ENCODE peak calls at places on chromosomes 6 and 20, in seven cellular contexts. A, T, E, Y, H, B and D are unnamed samples.

GRCh38 chr6:127457444-127458064 is 1.6 kb downstream of the KIAA0408 start:
- DNase-seq in Y (peak; percentile 85), H (no peak), T (no peak), A (no peak), E (no peak), B (no peak), D (no peak)

GRCh38 chr6:144722925-144723324 is 437.8 kb downstream of the UTRN start:
- DNase-seq in Y (no peak), B (no peak), E (no peak), A (no peak), H (no peak), T (no peak), D (no peak)

GRCh38 chr6:28537509-28538140 is 11.9 kb downstream of the GPX5 start:
- DNase-seq in T (no peak), E (no peak), B (no peak), A (peak; percentile 30), Y (peak; percentile 31), H (no peak), D (no peak)

GRCh38 chr6:84575264-84575663 is 189.1 kb downstream of the TBX18 start:
- DNase-seq in A (peak; percentile 38), T (no peak), E (no peak), H (no peak), Y (peak; percentile 81), B (no peak), D (no peak)

GRCh38 chr6:17179246-17180073 is 77.6 kb downstream of the STMND1 start:
- DNase-seq in A (peak; percentile 55), Y (peak; percentile 67), B (no peak), H (no peak), T (no peak), E (no peak), D (no peak)

GRCh38 chr20:51014797-51015722 is 7.8 kb downstream of the KCNG1 start:
- DNase-seq in H (no peak), A (peak; percentile 55), E (no peak), Y (peak; percentile 49), B (no peak), T (no peak), D (no peak)

GRCh38 chr6:85362652-85363310 is 87.1 kb upstream of the NT5E start:
- DNase-seq in H (no peak), A (no peak), E (no peak), T (no peak), B (no peak), Y (peak; percentile 66), D (no peak)

GRCh38 chr6:41709375-41709774 is 26.0 kb downstream of the TFEB start:
- DNase-seq in H (no peak), E (no peak), A (no peak), T (no peak), B (no peak), Y (no peak), D (no peak)

GRCh38 chr6:116616757-116617093 is 446 bp downstream of the RSPH4A start:
- DNase-seq in A (no peak), Y (peak; percentile 6), T (no peak), B (no peak), H (no peak), E (peak; percentile 21), D (peak; percentile 28)

GRCh38 chr20:25020345-25020744 is 27.8 kb upstream of the APMAP start:
- DNase-seq in E (peak; percentile 8), A (no peak), Y (no peak), H (peak; percentile 60), T (no peak), B (no peak), D (no peak)

GRCh38 chr6:154139894-154140293 is 100.9 kb downstream of the OPRM1 start:
- DNase-seq in E (no peak), H (no peak), T (no peak), A (no peak), Y (peak; percentile 33), B (no peak), D (no peak)
- TF ChIP-seq CTCF in E (no peak), H (no peak), T (no peak), A (no peak), Y (no peak), B (no peak), D (no peak)

DNA sequence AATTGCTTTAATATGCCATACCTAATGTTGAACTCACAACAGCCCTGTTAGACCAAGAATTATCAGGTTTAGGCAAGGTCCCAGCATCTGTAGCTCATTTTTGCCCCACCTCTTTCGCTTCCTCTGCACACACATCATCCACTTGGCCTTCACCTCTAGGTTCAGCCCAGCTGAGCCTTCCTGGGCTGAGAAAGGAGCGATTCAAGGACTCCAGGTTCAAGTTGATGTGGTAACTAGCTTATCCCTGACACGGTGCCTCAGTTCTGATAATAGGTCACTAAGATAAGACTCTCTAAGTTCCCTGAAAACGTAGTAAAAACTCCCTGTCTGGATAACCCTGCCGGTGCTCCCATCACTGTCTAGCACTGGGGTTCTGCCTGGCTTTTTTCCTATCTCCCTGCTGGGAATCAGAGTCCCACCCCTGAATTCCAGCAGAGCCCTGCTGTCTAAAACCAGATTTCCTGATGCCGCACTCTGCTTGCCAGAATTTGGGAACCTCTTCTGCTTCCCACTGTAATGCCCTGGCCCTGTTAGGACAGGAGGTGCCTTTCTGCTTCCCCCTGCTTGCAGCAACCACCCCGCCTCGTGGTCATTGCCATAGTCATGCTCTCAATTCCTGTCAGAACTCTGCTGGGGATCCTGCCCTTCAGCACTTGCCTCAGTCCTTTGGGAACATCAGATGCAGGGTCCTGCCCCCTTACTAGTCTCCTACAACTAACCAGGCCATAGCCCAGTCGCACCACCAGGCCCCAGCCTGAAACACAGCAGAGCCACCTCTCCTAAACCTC is 47.6 kb downstream of the ALDH8A1 start:
- DNase-seq in A (no peak), H (peak; percentile 81), B (no peak), Y (no peak), E (no peak), T (no peak), D (peak; percentile 35)
- H3K4me3 ChIP-seq in A (no peak overlapping the region), H (no peak overlapping the region), B (no peak overlapping the region), Y (no peak overlapping the region), E (no peak overlapping the region), T (no peak overlapping the region), D (no peak overlapping the region)

GRCh38 chr20:5569021-5569420 is 181.2 kb upstream of the SHLD1 start:
- DNase-seq in T (no peak), E (no peak), A (no peak), Y (peak; percentile 18), H (no peak), B (no peak), D (no peak)
- TF ChIP-seq CTCF in T (peak; percentile 34), E (peak; percentile 63), A (peak; percentile 37), Y (peak; percentile 50), H (no peak), B (peak; percentile 64), D (peak; percentile 39)

GRCh38 chr20:34216382-34216742 is 24.9 kb upstream of the ASIP start:
- DNase-seq in H (no peak), A (no peak), T (no peak), B (no peak), E (no peak), Y (no peak), D (no peak)
- H3K4me3 ChIP-seq in H (no peak overlapping the region), A (peak overlapping the region; percentile 43), T (peak overlapping the region; percentile 44), B (peak overlapping the region; percentile 61), E (peak overlapping the region; percentile 56), Y (peak overlapping the region; percentile 71), D (peak overlapping the region; percentile 64)

GRCh38 chr20:4235512-4236043 is 220.2 kb upstream of the RNF24 start:
- DNase-seq in E (no peak), H (no peak), B (no peak), A (no peak), Y (no peak), T (no peak), D (no peak)

GRCh38 chr20:4234128-4234527 is 218.8 kb upstream of the RNF24 start:
- DNase-seq in A (no peak), Y (peak; percentile 94), B (no peak), H (no peak), E (no peak), T (no peak), D (no peak)

GRCh38 chr20:4230651-4231050 is 215.3 kb upstream of the RNF24 start:
- DNase-seq in B (no peak), Y (no peak), A (no peak), H (no peak), T (no peak), E (no peak), D (no peak)

GRCh38 chr20:4234664-4235063 is 219.3 kb upstream of the RNF24 start:
- DNase-seq in T (no peak), B (no peak), Y (no peak), H (no peak), A (no peak), E (no peak), D (no peak)

DNA sequence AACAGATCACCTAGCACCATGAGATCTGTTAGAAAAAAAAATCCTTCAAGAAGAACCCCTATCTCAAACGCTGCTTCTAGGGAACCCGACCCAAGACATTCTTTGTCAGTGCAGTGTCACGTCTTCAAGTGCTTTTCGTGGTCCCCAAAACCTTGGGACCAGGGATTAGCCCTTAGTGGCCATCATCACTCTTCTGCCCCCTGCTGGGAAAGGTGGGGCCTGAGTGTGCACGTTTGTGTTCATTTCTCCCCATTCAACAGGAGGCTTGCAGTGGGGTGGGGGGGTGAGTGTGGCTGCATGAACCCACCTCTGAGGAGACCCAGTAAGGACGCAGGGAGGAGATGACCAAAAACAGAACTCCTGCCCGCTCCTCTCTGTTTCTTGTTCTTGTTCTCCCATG is 218.2 kb upstream of the RNF24 start:
- DNase-seq in A (no peak), Y (no peak), T (no peak), E (no peak), H (no peak), B (no peak), D (no peak)
- TF ChIP-seq CTCF in A (peak; percentile 19), Y (peak; percentile 37), T (no peak), E (no peak), H (no peak), B (no peak), D (no peak)

DNA sequence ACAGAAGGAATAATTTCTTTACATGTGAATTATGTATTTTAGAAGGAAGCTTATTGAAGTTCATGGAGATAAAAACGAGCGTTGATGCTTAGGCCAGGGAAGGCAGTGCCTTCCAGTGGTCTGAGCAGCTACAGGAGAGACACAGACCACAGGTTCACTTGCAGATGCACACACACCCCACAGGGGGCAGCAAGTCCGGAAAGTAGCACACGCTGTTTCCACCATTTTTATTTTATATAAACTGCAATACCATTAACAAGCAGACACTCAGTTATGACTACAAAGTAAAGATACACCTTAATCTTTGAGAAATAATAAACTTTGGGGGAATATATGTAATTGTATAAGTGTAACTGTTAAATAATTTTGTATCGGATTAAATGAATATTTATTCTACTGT is 13.5 kb upstream of the DACT2 start:
- DNase-seq in B (no peak), A (no peak), H (no peak), E (no peak), T (no peak), Y (no peak), D (no peak)
- H3K4me3 ChIP-seq in B (no peak overlapping the region), A (no peak overlapping the region), H (no peak overlapping the region), E (no peak overlapping the region), T (no peak overlapping the region), Y (no peak overlapping the region), D (no peak overlapping the region)

DNA sequence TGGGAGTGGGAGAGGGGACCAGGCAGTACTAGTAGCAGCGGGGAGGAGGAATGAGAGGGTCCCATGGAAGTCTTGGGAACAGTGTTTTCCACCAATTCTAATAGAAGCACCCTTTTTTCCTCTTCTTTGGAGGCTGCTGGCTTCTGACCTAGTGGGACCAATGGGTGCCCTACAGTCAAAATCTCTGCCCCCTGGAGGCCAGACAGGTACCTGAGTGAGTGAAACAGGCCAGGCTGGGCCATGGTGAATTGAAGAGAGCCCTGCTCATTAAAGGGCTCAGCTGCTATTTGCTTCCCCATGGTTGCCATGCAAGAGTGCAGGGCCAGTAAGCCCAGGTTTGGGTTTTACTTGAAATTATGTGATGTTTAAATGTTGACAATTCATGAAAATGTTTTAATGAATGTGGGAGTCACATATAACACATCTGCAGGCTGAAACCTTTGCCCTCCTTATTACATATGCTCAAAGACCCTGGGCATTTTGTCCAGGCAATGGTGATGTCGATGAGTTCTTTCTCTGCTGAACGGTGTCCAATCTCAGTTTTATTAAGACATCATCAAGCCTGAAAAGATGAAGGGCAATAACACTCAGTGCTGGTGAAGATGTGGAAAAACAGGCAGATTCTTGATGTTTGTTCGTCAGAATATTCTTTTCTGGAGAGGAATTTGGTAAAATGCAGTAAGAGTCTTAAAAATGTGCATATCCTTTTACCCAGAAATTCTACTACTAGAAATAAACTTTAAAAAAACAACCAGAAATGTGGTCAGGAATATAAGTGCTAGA is 42.3 kb upstream of the OCSTAMP start:
- DNase-seq in T (no peak), Y (no peak), A (no peak), H (peak; percentile 34), E (no peak), B (no peak), D (no peak)
- TF ChIP-seq CTCF in T (no peak), Y (no peak), A (peak; percentile 26), H (no peak), E (no peak), B (no peak), D (no peak)